ENCODE peak calls at places on chromosomes 4 and X, in nine cellular contexts. X is PC-9; G is upper lobe of left lung; K is ovary; M is pancreas; W is CD4-positive, alpha-beta memory T cell; O is mesenchymal stem cell; J is neural progenitor cell; Q is tibial artery. Z is an unnamed sample.

GRCh38 chrX:48972214-48973164 is 845 bp upstream of the KCND1 start:
- DNase-seq in X (no peak), G (no peak), K (no peak), M (no peak), W (no peak), O (peak; percentile 58), J (peak; percentile 58), Q (peak; percentile 66), Z (peak; percentile 53)

GRCh38 chr4:1060121-1060520 is 48.7 kb downstream of the FGFRL1 start:
- DNase-seq in X (no peak), G (no peak), K (no peak), M (no peak), W (no peak), O (no peak), J (no peak), Q (peak; percentile 44), Z (no peak)

GRCh38 chr4:158873795-158874359 is 105.1 kb downstream of the FNIP2 start:
- DNase-seq in X (peak; percentile 61), G (no peak), K (no peak), M (no peak), W (no peak), O (peak; percentile 56), J (no peak), Q (no peak), Z (peak; percentile 60)

GRCh38 chrX:100417671-100418070 is 7.6 kb upstream of the PCDH19 start:
- DNase-seq in X (no peak), G (no peak), K (no peak), M (no peak), W (no peak), O (no peak), J (no peak), Q (no peak), Z (no peak)

GRCh38 chrX:106302304-106302703 is 134.2 kb downstream of the PWWP3B start:
- DNase-seq in X (peak; percentile 1), G (no peak), K (no peak), M (no peak), W (no peak), O (peak; percentile 31), J (no peak), Q (no peak), Z (no peak)

GRCh38 chr4:176230827-176231226 is 35.4 kb upstream of the SPATA4 start:
- DNase-seq in X (no peak), G (no peak), K (no peak), M (no peak), W (no peak), O (no peak), J (no peak), Q (no peak), Z (no peak)

GRCh38 chr4:110630621-110631402 is 7.9 kb upstream of the PITX2 start:
- DNase-seq in X (no peak), G (peak; percentile 64), K (no peak), M (no peak), W (no peak), O (peak; percentile 30), J (peak; percentile 75), Q (no peak), Z (no peak)

GRCh38 chr4:107548211-107548905 is 171.7 kb downstream of the PAPSS1 start:
- DNase-seq in X (no peak), G (no peak), K (no peak), M (no peak), W (no peak), O (peak; percentile 68), J (peak; percentile 8), Q (no peak), Z (no peak)

GRCh38 chr4:183142566-183143545 is 43.8 kb downstream of the WWC2 start:
- DNase-seq in X (peak; percentile 56), G (no peak), K (no peak), M (peak; percentile 76), W (no peak), O (peak; percentile 49), J (no peak), Q (peak; percentile 67), Z (no peak)

GRCh38 chr4:77695769-77696168 is 90.1 kb downstream of the CXCL13 start:
- DNase-seq in X (peak; percentile 10), G (no peak), K (no peak), M (no peak), W (no peak), O (peak; percentile 96), J (no peak), Q (no peak), Z (peak; percentile 91)

GRCh38 chrX:134622813-134623185 is 35.5 kb downstream of the PLAC1 start:
- DNase-seq in X (no peak), G (no peak), K (no peak), M (no peak), W (no peak), O (no peak), J (no peak), Q (no peak), Z (peak; percentile 37)
- H3K4me3 ChIP-seq in X (no peak overlapping the region), G (no peak overlapping the region), K (no peak overlapping the region), M (no peak overlapping the region), W (no peak overlapping the region), O (no peak overlapping the region), J (no peak overlapping the region), Q (no peak overlapping the region), Z (no peak overlapping the region)

GRCh38 chr4:139689093-139689722 is 23.6 kb downstream of the MGST2 start:
- DNase-seq in X (no peak), G (no peak), K (no peak), M (no peak), W (no peak), O (peak; percentile 37), J (no peak), Q (no peak), Z (no peak)

GRCh38 chr4:139686130-139686529 is 20.5 kb downstream of the MGST2 start:
- DNase-seq in X (no peak), G (no peak), K (no peak), M (no peak), W (no peak), O (no peak), J (no peak), Q (no peak), Z (no peak)

GRCh38 chr4:139685180-139685579 is 19.6 kb downstream of the MGST2 start:
- DNase-seq in X (no peak), G (no peak), K (no peak), M (no peak), W (no peak), O (no peak), J (no peak), Q (no peak), Z (no peak)

GRCh38 chr4:139684351-139684750 is 18.7 kb downstream of the MGST2 start:
- DNase-seq in X (no peak), G (no peak), K (no peak), M (no peak), W (no peak), O (no peak), J (no peak), Q (no peak), Z (no peak)

GRCh38 chr4:139686988-139687387 is 21.4 kb downstream of the MGST2 start:
- DNase-seq in X (no peak), G (no peak), K (no peak), M (no peak), W (no peak), O (no peak), J (no peak), Q (no peak), Z (no peak)
- H3K27ac ChIP-seq in X (no peak overlapping the region), G (no peak overlapping the region), K (no peak overlapping the region), M (no peak overlapping the region), W (no peak overlapping the region), O (no peak overlapping the region), J (no peak overlapping the region), Q (peak overlapping the region; percentile 26), Z (no peak overlapping the region)

GRCh38 chr4:43471950-43472349 is 579.4 kb downstream of the GRXCR1 start:
- DNase-seq in X (no peak), G (no peak), K (no peak), M (no peak), W (no peak), O (no peak), J (no peak), Q (no peak), Z (no peak)
- H3K9me3 ChIP-seq in X (peaks cover 8% of the 10 kb centered on the region), G (peaks cover 25% of the 10 kb centered on the region), K (no peaks in the 10 kb centered on the region), M (no peaks in the 10 kb centered on the region), W (no peaks in the 10 kb centered on the region), O (peaks cover 76% of the 10 kb centered on the region), J (peaks cover 17% of the 10 kb centered on the region), Q (no peaks in the 10 kb centered on the region), Z (no peaks in the 10 kb centered on the region)

DNA sequence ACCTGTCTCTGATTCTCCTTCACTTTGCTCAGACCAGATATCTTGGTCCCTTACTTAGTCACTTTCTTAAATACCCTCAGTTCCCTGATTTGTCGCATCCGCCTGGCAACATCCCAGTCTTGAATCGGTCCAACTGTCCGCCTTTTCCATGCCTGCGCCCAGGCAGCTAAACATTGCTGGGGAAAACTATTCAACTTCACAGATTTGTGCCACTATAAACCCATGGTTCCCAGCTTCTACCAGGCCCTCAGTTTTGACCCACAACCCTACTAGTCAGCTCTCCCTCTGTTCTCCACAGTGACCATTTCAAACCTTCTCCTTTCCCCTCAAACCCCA is 451 bp upstream of the FGD1 start:
- DNase-seq in X (no peak), G (no peak), K (peak; percentile 31), M (no peak), W (no peak), O (no peak), J (no peak), Q (no peak), Z (peak; percentile 3)
- H3K4me3 ChIP-seq in X (peak overlapping the region; percentile 64), G (peak overlapping the region; percentile 58), K (peak overlapping the region; percentile 57), M (no peak overlapping the region), W (no peak overlapping the region), O (peak overlapping the region; percentile 72), J (peak overlapping the region; percentile 66), Q (peak overlapping the region; percentile 67), Z (peak overlapping the region; percentile 64)

GRCh38 chr4:74764119-74764518 is 30.2 kb downstream of the BTC start:
- DNase-seq in X (no peak), G (no peak), K (no peak), M (no peak), W (no peak), O (no peak), J (no peak), Q (no peak), Z (no peak)

GRCh38 chr4:74754218-74754617 is 40.1 kb downstream of the BTC start:
- DNase-seq in X (no peak), G (no peak), K (no peak), M (no peak), W (no peak), O (no peak), J (no peak), Q (no peak), Z (no peak)

GRCh38 chr4:74755486-74755885 is 38.8 kb downstream of the BTC start:
- DNase-seq in X (no peak), G (peak; percentile 13), K (no peak), M (no peak), W (no peak), O (peak; percentile 14), J (no peak), Q (no peak), Z (no peak)

GRCh38 chr4:74757136-74757535 is 37.2 kb downstream of the BTC start:
- DNase-seq in X (peak; percentile 2), G (no peak), K (no peak), M (no peak), W (no peak), O (no peak), J (no peak), Q (no peak), Z (no peak)

GRCh38 chr4:74758521-74758920 is 35.8 kb downstream of the BTC start:
- DNase-seq in X (no peak), G (no peak), K (no peak), M (no peak), W (no peak), O (no peak), J (no peak), Q (no peak), Z (no peak)
- H3K27ac ChIP-seq in X (no peak overlapping the region), G (no peak overlapping the region), K (no peak overlapping the region), M (no peak overlapping the region), W (no peak overlapping the region), O (no peak overlapping the region), J (no peak overlapping the region), Q (no peak overlapping the region), Z (no peak overlapping the region)

Z was measured in SJSA1.